ENCODE peak calls at places on chromosomes 3 and 15, in eight cellular contexts. L is mucosa of gallbladder, F is hepatocyte, K is adrenal gland, T is posterior cingulate gyrus, B is GM12891, G is AG10803, O is NCI-H345. D is an unnamed sample.

GRCh38 chr3:39067286-39067685 is 15.5 kb downstream of the WDR48 start:
- DNase-seq in T (no peak), K (no peak), G (peak), F (no peak), O (no peak), B (no peak), L (no peak), D (no peak)

GRCh38 chr3:46660003-46660402 is 33.5 kb downstream of the ALS2CL start:
- DNase-seq in G (no peak), L (no peak), B (no peak), O (no peak), T (peak), F (no peak), K (no peak), D (no peak)

GRCh38 chr15:56869573-56869972 is 48.9 kb upstream of the TCF12 start:
- DNase-seq in F (peak), L (peak), G (peak), T (no peak), B (no peak), K (peak), O (peak), D (no peak)

GRCh38 chr3:36525115-36525711 is 144.9 kb downstream of the STAC start:
- DNase-seq in K (no peak), F (peak), L (no peak), B (no peak), G (peak), O (peak), T (no peak), D (no peak)

GRCh38 chr15:91068436-91068835 is 31.6 kb upstream of the SV2B start:
- DNase-seq in L (no peak), F (no peak), O (no peak), B (no peak), K (no peak), G (no peak), T (no peak), D (no peak)

GRCh38 chr3:150213577-150213976 is 194.5 kb upstream of the TSC22D2 start:
- DNase-seq in B (no peak), F (no peak), T (no peak), L (no peak), G (no peak), K (no peak), O (no peak), D (no peak)

GRCh38 chr3:27458929-27459328 is 25.3 kb downstream of the SLC4A7 start:
- DNase-seq in O (no peak), F (no peak), T (no peak), G (no peak), K (no peak), L (no peak), B (no peak), D (no peak)

GRCh38 chr15:60137711-60138396 is 133.7 kb downstream of the FOXB1 start:
- DNase-seq in O (no peak), F (no peak), T (no peak), B (no peak), K (no peak), L (no peak), G (peak), D (no peak)

D was measured in heart left ventricle.